ENCODE peak calls at places on chromosomes 5 and 9, in six cellular contexts. O, P, R, N, E and C are unnamed samples. For H3K4me1, the result is how much of the 10 kb centered on the place peaks cover.

GRCh38 chr9:37917801-37918664 is 14.1 kb upstream of the SLC25A51 start:
- DNase-seq in O (no peak), P (no peak), R (no peak), N (no peak), E (no peak), C (no peak)

GRCh38 chr5:463952-464351 is 21.0 kb downstream of the EXOC3 start:
- DNase-seq in O (no peak), P (peak), R (no peak), N (peak), E (no peak), C (peak)

GRCh38 chr5:63613430-63613829 is 348.8 kb downstream of the HTR1A start:
- DNase-seq in O (no peak), P (no peak), R (no peak), N (no peak), E (no peak), C (no peak)

GRCh38 chr5:59905217-59905616 is 11.7 kb upstream of the PDE4D start:
- DNase-seq in O (no peak), P (no peak), R (no peak), N (no peak), E (no peak), C (no peak)

GRCh38 chr5:141186897-141187512 is at the start of gene PCDHB9:
- DNase-seq in O (no peak), P (no peak), R (peak), N (no peak), E (no peak), C (no peak)

GRCh38 chr9:93121316-93122241 is 12.5 kb downstream of the NINJ1 start:
- DNase-seq in O (no peak), P (peak), R (no peak), N (peak), E (peak), C (peak)

GRCh38 chr5:132870801-132871200 is 2.7 kb upstream of the LEAP2 start:
- DNase-seq in O (no peak), P (no peak), R (no peak), N (no peak), E (no peak), C (no peak)

GRCh38 chr9:125953314-125954019 is 206.3 kb downstream of the PBX3 start:
- DNase-seq in O (no peak), P (no peak), R (no peak), N (no peak), E (no peak), C (no peak)

GRCh38 chr9:120925535-120926396 is 830 bp downstream of the TRAF1 start:
- DNase-seq in O (no peak), P (no peak), R (no peak), N (no peak), E (peak), C (no peak)

GRCh38 chr5:151150484-151151262 is 6.9 kb downstream of the ANXA6 start:
- DNase-seq in O (no peak), P (peak), R (peak), N (peak), E (no peak), C (no peak)

GRCh38 chr5:40474250-40474649 is 205.5 kb upstream of the PTGER4 start:
- DNase-seq in O (no peak), P (no peak), R (no peak), N (no peak), E (no peak), C (no peak)

GRCh38 chr5:57438162-57438561 is 44.4 kb downstream of the ACTBL2 start:
- DNase-seq in O (no peak), P (no peak), R (no peak), N (no peak), E (no peak), C (no peak)

GRCh38 chr5:173196133-173196952 is 38.7 kb downstream of the NKX2-5 start:
- DNase-seq in O (no peak), P (no peak), R (no peak), N (no peak), E (no peak), C (peak)

GRCh38 chr5:163968651-163969050 is 463.2 kb downstream of the MAT2B start:
- DNase-seq in O (no peak), P (no peak), R (no peak), N (no peak), E (no peak), C (no peak)

GRCh38 chr5:160567031-160567705 is 145.5 kb downstream of the PTTG1 start:
- DNase-seq in O (no peak), P (no peak), R (no peak), N (no peak), E (no peak), C (no peak)

GRCh38 chr9:14180077-14180941 is 133.6 kb downstream of the NFIB start:
- DNase-seq in O (no peak), P (peak), R (no peak), N (peak), E (no peak), C (peak)

GRCh38 chr5:138981131-138981530 is 106.0 kb upstream of the LRRTM2 start:
- DNase-seq in O (no peak), P (no peak), R (no peak), N (no peak), E (no peak), C (no peak)

GRCh38 chr9:95670122-95670521 is 153.4 kb upstream of the PTCH1 start:
- DNase-seq in O (no peak), P (no peak), R (peak), N (no peak), E (no peak), C (no peak)

GRCh38 chr5:82165740-82166530 is 112.2 kb downstream of the RPS23 start:
- DNase-seq in O (peak), P (peak), R (peak), N (peak), E (peak), C (no peak)

GRCh38 chr9:93306579-93307091 is 122.7 kb downstream of the WNK2 start:
- DNase-seq in O (peak), P (no peak), R (peak), N (no peak), E (no peak), C (no peak)

GRCh38 chr9:130689937-130690700 is 3.5 kb upstream of the EXOSC2 start:
- DNase-seq in O (peak), P (peak), R (peak), N (peak), E (peak), C (no peak)

GRCh38 chr5:128615578-128615977 is 77.5 kb upstream of the FBN2 start:
- DNase-seq in O (no peak), P (no peak), R (no peak), N (no peak), E (no peak), C (no peak)

GRCh38 chr5:11046160-11046559 is 285.1 kb upstream of the DAP start:
- DNase-seq in O (no peak), P (no peak), R (no peak), N (no peak), E (no peak), C (no peak)

GRCh38 chr9:13787234-13787833 is 507.8 kb upstream of the MPDZ start:
- DNase-seq in O (no peak), P (no peak), R (no peak), N (peak), E (no peak), C (no peak)

GRCh38 chr9:87039809-87040392 is 92.6 kb upstream of the GAS1 start:
- DNase-seq in O (no peak), P (no peak), R (no peak), N (no peak), E (no peak), C (no peak)

DNA sequence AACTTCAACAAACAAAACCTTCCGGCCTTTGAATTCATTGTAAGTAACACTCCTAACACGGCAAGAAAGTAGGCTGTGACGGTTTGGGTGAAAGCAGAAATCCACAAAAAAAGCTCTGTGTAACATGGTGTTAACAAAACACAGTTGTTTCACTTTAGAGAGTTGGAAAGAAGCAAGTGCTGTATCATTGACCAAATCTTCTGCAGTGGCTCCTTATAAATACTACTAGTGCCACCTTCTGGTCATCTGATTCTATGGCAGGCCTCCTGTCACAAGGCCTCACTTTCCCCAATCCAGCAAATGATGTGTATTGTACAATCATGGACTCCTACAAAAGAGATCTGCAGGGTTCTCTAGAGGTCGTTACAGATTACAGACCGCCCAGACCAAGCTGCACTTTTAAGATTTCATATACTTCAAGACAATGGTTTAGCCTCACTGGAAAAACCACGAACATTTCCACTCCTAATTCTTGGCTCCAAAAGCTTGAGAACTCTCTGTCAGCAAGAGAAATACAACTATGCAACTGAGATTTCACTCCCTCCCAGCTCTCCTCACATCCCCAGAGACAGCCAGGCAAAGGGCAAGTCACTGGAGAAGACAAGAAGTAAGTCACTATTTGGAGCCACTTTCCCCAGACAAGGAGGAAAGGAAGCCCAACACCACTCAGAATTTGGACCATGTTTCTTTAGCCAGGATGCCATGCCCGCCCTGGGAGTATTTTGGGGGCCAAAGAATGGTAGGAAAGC is 196.2 kb downstream of the DTWD2 start:
- DNase-seq in O (no peak), P (no peak), R (peak), N (peak), E (no peak), C (no peak)
- H3K27ac ChIP-seq in O (no peak), P (no peak), R (no peak), N (peak), E (no peak), C (no peak)

GRCh38 chr5:145568581-145568980 is 266.6 kb downstream of the PRELID2 start:
- DNase-seq in O (no peak), P (no peak), R (no peak), N (no peak), E (no peak), C (no peak)
- TF ChIP-seq CTCF in O (no peak), P (no peak), R (no peak), N (no peak), E (no peak), C (no peak)

GRCh38 chr9:133142657-133143592 is 20.8 kb downstream of the GBGT1 start:
- DNase-seq in O (no peak), P (peak), R (no peak), N (no peak), E (no peak), C (no peak)
- H3K4me1 ChIP-seq in O (under half), P (half or more), R (half or more), N (under half), E (under half), C (half or more)

GRCh38 chr9:137789295-137789895 is 88.2 kb upstream of the CACNA1B start:
- DNase-seq in O (no peak), P (no peak), R (no peak), N (no peak), E (no peak), C (no peak)

GRCh38 chr9:137786511-137786920 is 91.1 kb upstream of the CACNA1B start:
- DNase-seq in O (no peak), P (no peak), R (no peak), N (no peak), E (no peak), C (no peak)

GRCh38 chr9:137788561-137789294 is 88.9 kb upstream of the CACNA1B start:
- DNase-seq in O (no peak), P (peak), R (no peak), N (no peak), E (no peak), C (no peak)

GRCh38 chr9:137787376-137787775 is 90.2 kb upstream of the CACNA1B start:
- DNase-seq in O (no peak), P (no peak), R (no peak), N (no peak), E (no peak), C (no peak)

GRCh38 chr9:137787786-137788505 is 89.6 kb upstream of the CACNA1B start:
- DNase-seq in O (no peak), P (no peak), R (no peak), N (no peak), E (no peak), C (no peak)
- H3K27ac ChIP-seq in O (no peak), P (peak), R (no peak), N (no peak), E (no peak), C (no peak)

GRCh38 chr5:17180330-17180843 is 37.0 kb upstream of the BASP1 start:
- DNase-seq in O (no peak), P (no peak), R (no peak), N (no peak), E (no peak), C (no peak)
- TF ChIP-seq CTCF in O (no peak), P (no peak), R (no peak), N (no peak), E (no peak), C (no peak)

GRCh38 chr9:91062281-91062680 is 260.7 kb downstream of the SYK start:
- DNase-seq in O (no peak), P (no peak), R (no peak), N (no peak), E (no peak), C (no peak)

GRCh38 chr9:91056917-91057316 is 255.3 kb downstream of the SYK start:
- DNase-seq in O (no peak), P (no peak), R (no peak), N (no peak), E (no peak), C (no peak)

GRCh38 chr9:91063471-91063870 is 261.9 kb downstream of the SYK start:
- DNase-seq in O (no peak), P (no peak), R (no peak), N (no peak), E (no peak), C (no peak)

GRCh38 chr9:91060520-91061343 is 259.1 kb downstream of the SYK start:
- DNase-seq in O (peak), P (peak), R (no peak), N (peak), E (no peak), C (peak)

DNA sequence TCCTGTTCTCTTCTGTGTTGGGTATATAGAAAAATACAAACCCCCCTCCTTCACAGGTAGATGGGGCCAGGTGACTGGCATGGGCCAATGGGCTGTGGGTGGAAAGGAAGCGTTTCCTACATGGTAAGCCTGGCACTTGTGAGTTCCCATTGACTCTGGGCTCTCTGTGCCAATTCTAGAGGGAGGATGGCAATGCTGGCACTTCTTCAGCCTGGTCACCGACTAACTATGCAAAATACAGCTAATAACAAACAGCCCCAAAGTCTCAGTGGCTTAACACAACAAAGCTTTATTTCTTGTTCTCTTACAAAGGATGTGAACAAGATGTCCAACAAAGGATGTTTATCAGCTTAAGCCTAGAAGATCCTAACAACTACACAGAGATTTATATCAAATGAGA is 258.1 kb downstream of the SYK start:
- DNase-seq in O (no peak), P (no peak), R (no peak), N (no peak), E (no peak), C (no peak)
- H3K4me1 ChIP-seq in O (under half), P (under half), R (under half), N (under half), E (under half), C (under half)

GRCh38 chr9:136230365-136230764 is 15.2 kb downstream of the QSOX2 start:
- DNase-seq in O (no peak), P (no peak), R (no peak), N (no peak), E (no peak), C (no peak)
- H3K27ac ChIP-seq in O (no peak), P (no peak), R (no peak), N (no peak), E (no peak), C (no peak)